ENCODE peak calls at places on chromosomes 7 and 10, in seven cellular contexts. G is BJ; V is OCI-LY7; C is WERI-Rb-1; L is astrocyte of the cerebellum; F is fibroblast of pulmonary artery; R is CD8-positive, alpha-beta memory T cell. M is an unnamed sample.
A peak's percentile ranks its signal among the peaks of the same experiment; 100 is the strongest.

GRCh38 chr10:103921750-103922195 is 3.8 kb upstream of the STN1 start:
- DNase-seq in G (no peak), V (peak; percentile 28), C (peak; percentile 45), L (no peak), F (peak; percentile 31), R (no peak), M (no peak)

GRCh38 chr7:75737856-75738603 is 711 bp downstream of the HIP1 start:
- DNase-seq in G (no peak), V (peak; percentile 35), C (no peak), L (no peak), F (no peak), R (no peak), M (no peak)

GRCh38 chr10:129755075-129756020 is 208.7 kb downstream of the EBF3 start:
- DNase-seq in G (no peak), V (no peak), C (no peak), L (no peak), F (no peak), R (no peak), M (no peak)

GRCh38 chr7:22480523-22481075 is 19.4 kb downstream of the STEAP1B start:
- DNase-seq in G (no peak), V (no peak), C (no peak), L (no peak), F (no peak), R (no peak), M (no peak)

GRCh38 chr10:71158251-71158650 is 54.1 kb upstream of the UNC5B start:
- DNase-seq in G (no peak), V (no peak), C (no peak), L (no peak), F (no peak), R (no peak), M (no peak)

GRCh38 chr10:56547163-56547562 is 186.1 kb upstream of the ZWINT start:
- DNase-seq in G (no peak), V (peak; percentile 62), C (no peak), L (no peak), F (no peak), R (no peak), M (no peak)

GRCh38 chr10:71600856-71601255 is 118.7 kb downstream of the C10orf105 start:
- DNase-seq in G (peak; percentile 59), V (no peak), C (no peak), L (peak; percentile 88), F (peak; percentile 76), R (no peak), M (no peak)

GRCh38 chr7:158549834-158550700 is 37.6 kb downstream of the PTPRN2 start:
- DNase-seq in G (no peak), V (no peak), C (no peak), L (no peak), F (no peak), R (no peak), M (no peak)

GRCh38 chr7:26612742-26613141 is 251.6 kb downstream of the SKAP2 start:
- DNase-seq in G (no peak), V (no peak), C (no peak), L (no peak), F (no peak), R (no peak), M (no peak)

GRCh38 chr10:89954787-89955566 is 253.6 kb downstream of the KIF20B start:
- DNase-seq in G (no peak), V (peak; percentile 10), C (no peak), L (no peak), F (peak; percentile 21), R (no peak), M (no peak)

GRCh38 chr7:88229302-88229870 is 9.5 kb upstream of the SRI start:
- DNase-seq in G (no peak), V (no peak), C (no peak), L (no peak), F (no peak), R (no peak), M (no peak)

GRCh38 chr7:36969376-36969775 is 245.1 kb upstream of the AOAH start:
- DNase-seq in G (no peak), V (peak; percentile 8), C (no peak), L (no peak), F (no peak), R (no peak), M (no peak)

GRCh38 chr7:17774248-17774647 is 166.0 kb downstream of the SNX13 start:
- DNase-seq in G (peak; percentile 56), V (no peak), C (no peak), L (peak; percentile 63), F (peak; percentile 70), R (no peak), M (no peak)

GRCh38 chr10:28935061-28935460 is 257.7 kb downstream of the BAMBI start:
- DNase-seq in G (no peak), V (no peak), C (no peak), L (no peak), F (no peak), R (no peak), M (no peak)

GRCh38 chr7:14911077-14911476 is 8.5 kb upstream of the DGKB start:
- DNase-seq in G (no peak), V (no peak), C (no peak), L (no peak), F (no peak), R (no peak), M (no peak)

GRCh38 chr10:103576862-103577261 is 83.4 kb downstream of the NEURL1 start:
- DNase-seq in G (no peak), V (no peak), C (no peak), L (no peak), F (no peak), R (no peak), M (no peak)

GRCh38 chr10:125008689-125009579 is 67.0 kb downstream of the ZRANB1 start:
- DNase-seq in G (no peak), V (no peak), C (no peak), L (no peak), F (no peak), R (no peak), M (no peak)

GRCh38 chr10:47380341-47381215 is 3.5 kb downstream of the ZNF488 start:
- DNase-seq in G (no peak), V (no peak), C (no peak), L (no peak), F (no peak), R (no peak), M (no peak)

GRCh38 chr10:47379901-47380300 is 4.2 kb downstream of the ZNF488 start:
- DNase-seq in G (no peak), V (no peak), C (no peak), L (no peak), F (no peak), R (no peak), M (peak; percentile 15)

GRCh38 chr10:47384148-47384921 is at the start of gene ZNF488:
- DNase-seq in G (no peak), V (peak; percentile 76), C (peak; percentile 91), L (peak; percentile 19), F (peak; percentile 78), R (peak; percentile 45), M (peak; percentile 59)

GRCh38 chr10:47381427-47382379 is 2.4 kb downstream of the ZNF488 start:
- DNase-seq in G (no peak), V (no peak), C (no peak), L (no peak), F (no peak), R (no peak), M (no peak)

DNA sequence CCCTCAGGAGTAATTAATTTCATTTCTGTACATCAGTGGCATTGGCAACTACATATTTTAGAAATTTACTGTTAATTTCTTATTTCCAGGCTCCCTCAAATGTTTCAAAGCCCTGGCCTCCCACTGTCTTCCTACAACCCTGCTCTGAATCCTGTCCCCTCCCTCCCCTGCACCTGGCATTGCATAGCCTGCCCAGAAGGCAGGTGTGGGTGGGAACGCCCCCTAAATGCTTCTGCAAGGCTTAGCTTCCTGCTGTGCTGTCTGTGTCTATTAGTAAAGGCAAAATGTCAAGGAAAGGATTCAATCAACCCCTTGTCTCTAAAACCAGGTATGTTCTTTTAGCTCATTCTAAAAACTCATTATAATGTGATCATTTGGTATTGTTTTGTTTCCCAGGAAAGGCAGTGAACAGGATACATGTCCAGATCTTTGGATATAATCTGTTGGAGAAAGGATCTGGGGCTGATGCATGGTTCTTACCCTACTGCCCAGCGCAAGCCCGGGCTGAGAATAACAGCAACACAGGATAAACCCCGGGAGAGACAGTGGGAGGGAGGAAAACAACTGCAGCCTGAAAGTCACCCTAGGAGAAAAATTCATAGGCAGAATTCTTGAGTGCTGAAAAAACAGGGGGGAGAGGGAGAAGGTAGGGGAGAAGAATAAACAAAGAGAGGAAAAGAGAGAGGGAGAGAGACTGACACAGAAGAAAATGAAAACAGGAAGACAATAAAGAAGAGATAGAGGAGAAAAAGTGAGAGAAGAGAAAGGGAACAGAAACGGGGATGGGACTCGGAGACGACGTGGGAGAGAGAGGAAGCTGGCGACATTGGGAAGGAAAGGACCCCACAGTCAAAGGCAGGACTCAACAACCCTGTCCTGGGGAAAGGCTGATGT is 592 bp downstream of the ZNF488 start:
- DNase-seq in G (no peak), V (peak; percentile 25), C (peak; percentile 67), L (no peak), F (no peak), R (no peak), M (peak; percentile 17)
- H3K4me3 ChIP-seq in G (peak overlapping the region; percentile 85), V (peak overlapping the region; percentile 69), C (peak overlapping the region; percentile 73), L (peak overlapping the region; percentile 75), F (peak overlapping the region; percentile 71), R (peak overlapping the region; percentile 51), M (peak overlapping the region; percentile 65)

GRCh38 chr10:132023092-132023811 is 41.5 kb upstream of the BNIP3 start:
- DNase-seq in G (peak; percentile 6), V (peak; percentile 39), C (peak; percentile 78), L (peak; percentile 47), F (peak; percentile 82), R (peak; percentile 55), M (peak; percentile 37)
- H3K4me3 ChIP-seq in G (no peak overlapping the region), V (no peak overlapping the region), C (no peak overlapping the region), L (no peak overlapping the region), F (peak overlapping the region; percentile 27), R (no peak overlapping the region), M (no peak overlapping the region)

GRCh38 chr7:2717905-2718702 is 30.1 kb downstream of the AMZ1 start:
- DNase-seq in G (no peak), V (no peak), C (no peak), L (no peak), F (no peak), R (no peak), M (no peak)
- H3K4me3 ChIP-seq in G (no peak overlapping the region), V (no peak overlapping the region), C (no peak overlapping the region), L (no peak overlapping the region), F (no peak overlapping the region), R (no peak overlapping the region), M (no peak overlapping the region)

GRCh38 chr10:78634835-78635234 is 433.9 kb upstream of the ZMIZ1 start:
- DNase-seq in G (no peak), V (no peak), C (no peak), L (no peak), F (peak; percentile 32), R (no peak), M (no peak)
- H3K4me3 ChIP-seq in G (no peak overlapping the region), V (no peak overlapping the region), C (no peak overlapping the region), L (no peak overlapping the region), F (no peak overlapping the region), R (no peak overlapping the region), M (no peak overlapping the region)

GRCh38 chr7:138569418-138569817 is 109.4 kb downstream of the TRIM24 start:
- DNase-seq in G (no peak), V (no peak), C (no peak), L (no peak), F (no peak), R (no peak), M (no peak)
- H3K4me3 ChIP-seq in G (no peak overlapping the region), V (no peak overlapping the region), C (no peak overlapping the region), L (no peak overlapping the region), F (no peak overlapping the region), R (no peak overlapping the region), M (no peak overlapping the region)